ENCODE peak calls at places on chromosomes 11 and 22, in seven cellular contexts. E is T-helper 1 cell; J is GM23338; C is stimulated activated CD4-positive, alpha-beta T cell treated with anti-CD3 and anti-CD28 coated beads, Interleukin-1b, Interleukin-23, amount 100 ng/mL, for 24 hours; N is naive thymus-derived CD4-positive, alpha-beta T cell; M is D341Med; A is GM19239. F is an unnamed sample.

GRCh38 chr22:16829985-16830384 is 4.8 kb upstream of the XKR3 start:
- DNase-seq in E (no peak), J (no peak), C (no peak), N (no peak), M (no peak), A (no peak), F (no peak)

GRCh38 chr11:64101461-64101860 is 64.5 kb downstream of the MACROD1 start:
- DNase-seq in E (no peak), J (no peak), C (no peak), N (no peak), M (no peak), A (no peak), F (no peak)

GRCh38 chr11:44989831-44990566 is 39.3 kb upstream of the TP53I11 start:
- DNase-seq in E (no peak), J (no peak), C (no peak), N (no peak), M (peak; percentile 76), A (no peak), F (no peak)

GRCh38 chr11:28585007-28585406 is 476.8 kb downstream of the METTL15 start:
- DNase-seq in E (no peak), J (no peak), C (no peak), N (no peak), M (no peak), A (no peak), F (no peak)

GRCh38 chr11:110797453-110797852 is 85.2 kb upstream of the ARHGAP20 start:
- DNase-seq in E (no peak), J (no peak), C (no peak), N (no peak), M (no peak), A (no peak), F (no peak)

GRCh38 chr11:43555811-43556210 is 124.7 kb upstream of the HSD17B12 start:
- DNase-seq in E (no peak), J (no peak), C (no peak), N (no peak), M (no peak), A (no peak), F (no peak)

GRCh38 chr11:105401269-105401809 is 208.5 kb upstream of the GRIA4 start:
- DNase-seq in E (no peak), J (no peak), C (no peak), N (no peak), M (no peak), A (no peak), F (no peak)

GRCh38 chr11:35794850-35795249 is 132.3 kb downstream of the TRIM44 start:
- DNase-seq in E (no peak), J (no peak), C (no peak), N (no peak), M (no peak), A (no peak), F (no peak)

GRCh38 chr11:20162824-20163777 is 2.8 kb upstream of the DBX1 start:
- DNase-seq in E (no peak), J (peak; percentile 77), C (no peak), N (no peak), M (no peak), A (no peak), F (no peak)

GRCh38 chr11:109019342-109019936 is 354.6 kb downstream of the DDX10 start:
- DNase-seq in E (no peak), J (no peak), C (no peak), N (no peak), M (no peak), A (no peak), F (no peak)